ENCODE peak calls at places on chromosomes 2 and 18, in eight cellular contexts. U is AG08396; Z is M059J; X is WTC11; I is NCI-H2081 treated with DMSO at 0.1 percent for 48 hours; B is activated T-cell treated with anti-CD3 and anti-CD28 coated beads, Interleukin-2, amount 50 U/mL, for 24 hours; D is CD4-positive, alpha-beta T cell; W is NCI-H1694 treated with DMSO at 0.1 percent for 48 hours. Q is an unnamed sample.

GRCh38 chr2:190311893-190312634 is 7.6 kb downstream of the HIBCH start:
- DNase-seq in Z (no peak), U (no peak), D (no peak), B (no peak), I (no peak), X (no peak), W (no peak), Q (no peak)

GRCh38 chr2:224039080-224039769 is at the start of gene SERPINE2:
- DNase-seq in W (peak; percentile 43), B (peak; percentile 78), Z (peak; percentile 80), X (peak; percentile 68), D (peak; percentile 10), U (peak; percentile 87), I (no peak), Q (no peak)

GRCh38 chr2:175815537-175815936 is 186.5 kb downstream of the LNPK start:
- DNase-seq in Z (peak; percentile 8), B (no peak), U (peak; percentile 14), X (no peak), D (no peak), I (no peak), W (no peak), Q (no peak)

GRCh38 chr2:12006841-12007240 is 260.4 kb downstream of the LPIN1 start:
- DNase-seq in Z (peak; percentile 69), D (no peak), W (no peak), B (no peak), X (peak; percentile 47), U (peak; percentile 13), I (no peak), Q (no peak)

GRCh38 chr18:46182633-46183401 is 78.6 kb downstream of the HAUS1 start:
- DNase-seq in U (no peak), W (no peak), X (no peak), Z (peak; percentile 26), D (no peak), I (no peak), B (no peak), Q (no peak)

GRCh38 chr18:37487400-37487831 is 78.2 kb downstream of the CELF4 start:
- DNase-seq in Z (no peak), X (no peak), B (no peak), I (no peak), W (no peak), U (no peak), D (no peak), Q (no peak)

GRCh38 chr18:58723810-58724602 is 52.7 kb downstream of the MALT1 start:
- DNase-seq in U (peak; percentile 16), X (no peak), I (no peak), W (peak; percentile 88), D (no peak), Z (no peak), B (no peak), Q (no peak)

GRCh38 chr2:97660044-97660774 is 3.6 kb downstream of the ACTR1B start:
- DNase-seq in W (no peak), U (no peak), B (no peak), Z (no peak), D (no peak), X (no peak), I (no peak), Q (no peak)

Q was measured in T-helper 22 cell.